ENCODE peak calls at places on chromosomes 5 and 9, in four cellular contexts. R, E, A and X are unnamed samples.
A peak's percentile ranks its signal among the peaks of the same experiment; 100 is the strongest.

GRCh38 chr5:33166971-33167370 is 273.8 kb upstream of the TARS1 start:
- DNase-seq in R (no peak), E (no peak), A (no peak), X (no peak)

GRCh38 chr9:69078581-69078980 is 43.0 kb downstream of the FXN start:
- DNase-seq in R (no peak), E (no peak), A (no peak), X (no peak)

GRCh38 chr5:142486020-142486419 is 161.2 kb upstream of the SPRY4 start:
- DNase-seq in R (no peak), E (no peak), A (no peak), X (no peak)

GRCh38 chr5:143245929-143246561 is 157.4 kb downstream of the NR3C1 start:
- DNase-seq in R (no peak), E (peak; percentile 41), A (no peak), X (no peak)

GRCh38 chr5:172800088-172800551 is 29.1 kb upstream of the DUSP1 start:
- DNase-seq in R (no peak), E (no peak), A (no peak), X (no peak)

GRCh38 chr5:155459889-155460500 is 446.4 kb downstream of the KIF4B start:
- DNase-seq in R (no peak), E (no peak), A (no peak), X (no peak)

GRCh38 chr9:133402689-133403088 is 15.1 kb downstream of the REXO4 start:
- DNase-seq in R (no peak), E (no peak), A (no peak), X (no peak)

GRCh38 chr5:51895834-51896233 is 512.6 kb downstream of the ISL1 start:
- DNase-seq in R (no peak), E (no peak), A (no peak), X (no peak)

GRCh38 chr5:17180957-17181723 is 36.3 kb upstream of the BASP1 start:
- DNase-seq in R (no peak), E (peak; percentile 74), A (no peak), X (no peak)

GRCh38 chr9:92952861-92953620 is 5.7 kb downstream of the FGD3 start:
- DNase-seq in R (no peak), E (no peak), A (no peak), X (no peak)

GRCh38 chr5:72507360-72508238 is at the start of gene ZNF366:
- DNase-seq in R (no peak), E (peak; percentile 35), A (no peak), X (no peak)

GRCh38 chr5:40333459-40334241 is 346.1 kb upstream of the PTGER4 start:
- DNase-seq in R (no peak), E (peak; percentile 90), A (no peak), X (no peak)

GRCh38 chr5:159341914-159342313 is 11.6 kb upstream of the IL12B start:
- DNase-seq in R (peak; percentile 64), E (no peak), A (no peak), X (peak; percentile 30)

GRCh38 chr5:83377131-83377865 is 94.2 kb upstream of the VCAN start:
- DNase-seq in R (no peak), E (no peak), A (no peak), X (no peak)

GRCh38 chr5:152084476-152084875 is 159.8 kb upstream of the GLRA1 start:
- DNase-seq in R (no peak), E (no peak), A (no peak), X (no peak)

GRCh38 chr9:130924448-130924788 is 14.6 kb downstream of the FIBCD1 start:
- DNase-seq in R (no peak), E (no peak), A (no peak), X (no peak)

GRCh38 chr9:119941081-119941480 is 571.8 kb upstream of the BRINP1 start:
- DNase-seq in R (no peak), E (no peak), A (no peak), X (no peak)

GRCh38 chr5:150637245-150638052 is 3.0 kb upstream of the SYNPO start:
- DNase-seq in R (no peak), E (peak; percentile 92), A (peak; percentile 43), X (no peak)

GRCh38 chr9:134738869-134739659 is 97.5 kb downstream of the COL5A1 start:
- DNase-seq in R (peak; percentile 6), E (peak; percentile 43), A (peak; percentile 44), X (no peak)

GRCh38 chr5:77635617-77636422 is 2.7 kb downstream of the OTP start:
- DNase-seq in R (no peak), E (no peak), A (no peak), X (no peak)

GRCh38 chr9:112844771-112845542 is 45.7 kb downstream of the SLC46A2 start:
- DNase-seq in R (peak; percentile 62), E (peak; percentile 71), A (peak; percentile 66), X (peak; percentile 56)

GRCh38 chr9:28810375-28811075 is 1237.2 kb upstream of the C9orf72 start:
- DNase-seq in R (no peak), E (no peak), A (no peak), X (no peak)

GRCh38 chr5:143837306-143837848 is 25.4 kb downstream of the HMHB1 start:
- DNase-seq in R (no peak), E (no peak), A (no peak), X (no peak)

GRCh38 chr5:151251001-151251551 is 1.9 kb upstream of the GM2A start:
- DNase-seq in R (peak; percentile 17), E (no peak), A (no peak), X (peak; percentile 41)

GRCh38 chr5:149672701-149673455 is 57.2 kb upstream of the PPARGC1B start:
- DNase-seq in R (no peak), E (peak; percentile 49), A (no peak), X (no peak)

GRCh38 chr5:34483442-34484033 is 172.6 kb upstream of the RAI14 start:
- DNase-seq in R (no peak), E (no peak), A (no peak), X (no peak)

GRCh38 chr9:69980041-69980440 is 63.6 kb upstream of the MAMDC2 start:
- DNase-seq in R (no peak), E (no peak), A (no peak), X (no peak)

GRCh38 chr9:16730162-16730561 is 140.3 kb downstream of the BNC2 start:
- DNase-seq in R (no peak), E (no peak), A (no peak), X (no peak)

GRCh38 chr5:174533127-174533453 is 191.3 kb upstream of the MSX2 start:
- DNase-seq in R (no peak), E (no peak), A (no peak), X (no peak)

GRCh38 chr5:67176931-67177330 is 19.7 kb downstream of the CD180 start:
- DNase-seq in R (no peak), E (no peak), A (no peak), X (peak; percentile 69)

GRCh38 chr9:127346584-127346983 is 50.4 kb upstream of the SLC2A8 start:
- DNase-seq in R (no peak), E (peak; percentile 11), A (no peak), X (no peak)

GRCh38 chr9:97852001-97852398 is 1.0 kb upstream of the FOXE1 start:
- DNase-seq in R (no peak), E (no peak), A (no peak), X (no peak)
- H3K4me3 ChIP-seq in R (no peak overlapping the region), E (no peak overlapping the region), A (peak overlapping the region; percentile 41), X (no peak overlapping the region)

DNA sequence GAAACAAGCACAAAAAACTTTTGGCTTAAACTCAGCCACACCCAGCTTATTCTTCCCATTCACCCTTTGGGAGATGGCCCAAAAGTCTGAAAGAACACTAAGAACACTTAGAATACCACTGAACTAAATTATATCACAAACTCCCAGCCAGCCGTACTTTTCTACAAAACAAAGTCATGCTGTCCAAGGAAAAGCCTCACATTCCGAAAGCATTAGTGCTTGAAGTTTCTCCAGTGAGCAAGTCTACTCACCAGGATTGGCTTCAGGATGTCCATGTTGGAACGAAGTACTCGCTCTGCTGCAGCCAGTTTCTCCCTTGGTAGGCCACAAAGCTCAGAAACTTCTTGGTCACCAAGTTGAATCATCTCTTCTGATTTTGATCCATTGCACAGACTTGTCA is 69.7 kb downstream of the ABCA1 start:
- DNase-seq in R (no peak), E (no peak), A (no peak), X (no peak)
- H3K4me1 ChIP-seq in R (no peaks in the 10 kb centered on the region), E (no peaks in the 10 kb centered on the region), A (peaks cover 2% of the 10 kb centered on the region), X (no peaks in the 10 kb centered on the region)

GRCh38 chr5:135039526-135040296 is 5.7 kb upstream of the PITX1 start:
- DNase-seq in R (no peak), E (no peak), A (no peak), X (no peak)

GRCh38 chr5:135037519-135038201 is 3.6 kb upstream of the PITX1 start:
- DNase-seq in R (no peak), E (no peak), A (no peak), X (no peak)

GRCh38 chr5:135040331-135041144 is 6.5 kb upstream of the PITX1 start:
- DNase-seq in R (no peak), E (no peak), A (no peak), X (no peak)

GRCh38 chr5:135038202-135038828 is 4.3 kb upstream of the PITX1 start:
- DNase-seq in R (no peak), E (no peak), A (no peak), X (no peak)

DNA sequence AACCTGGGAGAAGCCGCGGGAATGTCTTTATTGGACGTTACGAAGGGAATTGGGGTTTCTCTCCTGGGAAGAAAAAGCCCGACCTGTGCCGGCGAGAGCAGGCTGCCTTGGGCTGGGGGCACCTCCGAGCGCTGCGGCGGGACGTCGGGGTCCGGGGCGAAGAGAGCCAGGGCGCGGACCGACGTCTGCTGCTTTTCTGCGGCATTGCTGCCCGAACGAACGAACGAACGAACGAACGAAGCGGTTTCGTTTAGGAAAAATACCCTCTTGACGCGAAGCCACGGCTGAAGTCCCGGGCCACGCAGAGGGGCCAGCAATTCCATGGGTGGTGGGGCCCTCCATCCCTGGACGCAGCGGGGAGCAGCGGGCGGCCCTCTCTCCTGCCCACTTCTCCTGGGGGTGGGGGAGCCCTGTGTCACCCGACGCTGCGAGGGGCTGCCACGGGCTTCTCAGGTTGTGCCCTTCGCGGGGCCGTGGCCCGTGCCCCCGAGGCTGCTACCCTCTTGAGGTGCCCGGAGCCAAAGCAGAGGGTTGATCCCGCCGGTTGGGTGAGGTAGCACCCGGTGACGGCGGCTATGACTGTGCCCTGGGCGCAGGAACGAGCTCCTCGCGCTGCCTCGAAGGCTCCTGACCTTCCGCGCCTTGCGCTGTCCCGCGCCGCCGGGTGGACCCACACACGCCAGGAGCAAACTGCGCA is 4.9 kb upstream of the PITX1 start:
- DNase-seq in R (no peak), E (no peak), A (no peak), X (no peak)
- H3K4me3 ChIP-seq in R (no peak overlapping the region), E (no peak overlapping the region), A (peak overlapping the region; percentile 26), X (no peak overlapping the region)

GRCh38 chr5:109448838-109449237 is 39.1 kb upstream of the PJA2 start:
- DNase-seq in R (no peak), E (no peak), A (no peak), X (no peak)
- H3K4me1 ChIP-seq in R (no peaks in the 10 kb centered on the region), E (no peaks in the 10 kb centered on the region), A (no peaks in the 10 kb centered on the region), X (no peaks in the 10 kb centered on the region)